ENCODE peak calls at places on chromosomes 11 and 22, in seven cellular contexts. One of them, this sample, is unnamed.

GRCh38 chr11:460331-461199 is 10.5 kb downstream of the PTDSS2 start:
- DNase-seq in spleen: peak; percentile 71
- DNase-seq in IMR-90: no peak
- DNase-seq in body of pancreas: no peak
- DNase-seq in CD8-positive, alpha-beta T cell: no peak
- DNase-seq in heart right ventricle: peak; percentile 47
- DNase-seq in PC-3: no peak
- DNase-seq in this sample: no peak

GRCh38 chr22:32339190-32340012 is 18.3 kb upstream of the RFPL3 start:
- DNase-seq in spleen: peak; percentile 54
- DNase-seq in IMR-90: no peak
- DNase-seq in body of pancreas: no peak
- DNase-seq in CD8-positive, alpha-beta T cell: no peak
- DNase-seq in heart right ventricle: no peak
- DNase-seq in PC-3: no peak
- DNase-seq in this sample: no peak

GRCh38 chr11:94671553-94672366 is 96.4 kb upstream of the AMOTL1 start:
- DNase-seq in spleen: no peak
- DNase-seq in IMR-90: no peak
- DNase-seq in body of pancreas: no peak
- DNase-seq in CD8-positive, alpha-beta T cell: no peak
- DNase-seq in heart right ventricle: no peak
- DNase-seq in PC-3: peak; percentile 66
- DNase-seq in this sample: no peak

GRCh38 chr22:34354071-34354817 is 434.0 kb upstream of the LARGE1 start:
- DNase-seq in spleen: no peak
- DNase-seq in IMR-90: no peak
- DNase-seq in body of pancreas: no peak
- DNase-seq in CD8-positive, alpha-beta T cell: no peak
- DNase-seq in heart right ventricle: no peak
- DNase-seq in PC-3: no peak
- DNase-seq in this sample: no peak

GRCh38 chr11:55942785-55943392 is 6.7 kb upstream of the OR5I1 start:
- DNase-seq in spleen: no peak
- DNase-seq in IMR-90: peak; percentile 7
- DNase-seq in body of pancreas: no peak
- DNase-seq in CD8-positive, alpha-beta T cell: no peak
- DNase-seq in heart right ventricle: no peak
- DNase-seq in PC-3: peak; percentile 77
- DNase-seq in this sample: no peak

GRCh38 chr11:131042041-131042390 is 125.7 kb upstream of the SNX19 start:
- DNase-seq in spleen: no peak
- DNase-seq in IMR-90: no peak
- DNase-seq in body of pancreas: no peak
- DNase-seq in CD8-positive, alpha-beta T cell: no peak
- DNase-seq in heart right ventricle: no peak
- DNase-seq in PC-3: peak; percentile 45
- DNase-seq in this sample: no peak

GRCh38 chr11:75269896-75270295 is 29.3 kb downstream of the TPBGL start:
- DNase-seq in spleen: peak; percentile 54
- DNase-seq in IMR-90: no peak
- DNase-seq in body of pancreas: no peak
- DNase-seq in CD8-positive, alpha-beta T cell: no peak
- DNase-seq in heart right ventricle: no peak
- DNase-seq in PC-3: no peak
- DNase-seq in this sample: no peak

GRCh38 chr11:110951609-110952008 is 239.4 kb upstream of the ARHGAP20 start:
- DNase-seq in spleen: no peak
- DNase-seq in IMR-90: no peak
- DNase-seq in body of pancreas: no peak
- DNase-seq in CD8-positive, alpha-beta T cell: no peak
- DNase-seq in heart right ventricle: no peak
- DNase-seq in PC-3: no peak
- DNase-seq in this sample: no peak

GRCh38 chr22:19759994-19760651 is 455 bp upstream of the TBX1 start:
- DNase-seq in spleen: no peak
- DNase-seq in IMR-90: no peak
- DNase-seq in body of pancreas: no peak
- DNase-seq in CD8-positive, alpha-beta T cell: no peak
- DNase-seq in heart right ventricle: no peak
- DNase-seq in PC-3: peak; percentile 2
- DNase-seq in this sample: no peak

GRCh38 chr22:19762315-19763140 is 1.9 kb downstream of the TBX1 start:
- DNase-seq in spleen: no peak
- DNase-seq in IMR-90: no peak
- DNase-seq in body of pancreas: no peak
- DNase-seq in CD8-positive, alpha-beta T cell: no peak
- DNase-seq in heart right ventricle: no peak
- DNase-seq in PC-3: no peak
- DNase-seq in this sample: no peak

GRCh38 chr22:19760652-19761002 is at the start of gene TBX1:
- DNase-seq in spleen: no peak
- DNase-seq in IMR-90: no peak
- DNase-seq in body of pancreas: no peak
- DNase-seq in CD8-positive, alpha-beta T cell: no peak
- DNase-seq in heart right ventricle: no peak
- DNase-seq in PC-3: peak; percentile 7
- DNase-seq in this sample: no peak

GRCh38 chr22:19761500-19762314 is 1.1 kb downstream of the TBX1 start:
- DNase-seq in spleen: no peak
- DNase-seq in IMR-90: no peak
- DNase-seq in body of pancreas: no peak
- DNase-seq in CD8-positive, alpha-beta T cell: no peak
- DNase-seq in heart right ventricle: no peak
- DNase-seq in PC-3: peak; percentile 43
- DNase-seq in this sample: no peak

DNA sequence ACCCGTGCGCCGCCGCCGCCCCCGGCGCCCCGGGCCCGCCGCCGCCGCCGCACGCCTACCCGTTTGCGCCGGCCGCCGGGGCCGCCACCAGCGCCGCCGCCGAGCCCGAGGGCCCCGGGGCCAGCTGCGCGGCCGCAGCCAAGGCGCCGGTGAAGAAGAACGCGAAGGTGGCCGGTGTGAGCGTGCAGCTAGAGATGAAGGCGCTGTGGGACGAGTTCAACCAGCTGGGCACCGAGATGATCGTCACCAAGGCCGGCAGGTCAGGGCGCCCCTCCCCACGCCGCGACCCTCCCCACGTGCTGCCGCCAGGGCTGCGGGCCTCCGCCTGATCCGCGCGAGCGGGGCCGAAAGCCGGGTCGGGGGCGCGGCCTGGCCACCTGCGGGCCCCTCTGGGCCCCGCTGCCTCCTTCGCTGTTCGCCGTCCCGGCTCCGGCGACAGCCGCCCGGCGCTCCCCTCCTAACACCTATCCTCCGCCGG is 483 bp downstream of the TBX1 start:
- DNase-seq in spleen: no peak
- DNase-seq in IMR-90: no peak
- DNase-seq in body of pancreas: no peak
- DNase-seq in CD8-positive, alpha-beta T cell: no peak
- DNase-seq in heart right ventricle: no peak
- DNase-seq in PC-3: no peak
- DNase-seq in this sample: no peak
- H3K27me3 ChIP-seq in spleen: peaks cover 9% of the 10 kb centered on the region
- H3K27me3 ChIP-seq in IMR-90: peaks cover 93% of the 10 kb centered on the region
- H3K27me3 ChIP-seq in body of pancreas: peaks cover 31% of the 10 kb centered on the region
- H3K27me3 ChIP-seq in CD8-positive, alpha-beta T cell: peaks cover 20% of the 10 kb centered on the region
- H3K27me3 ChIP-seq in heart right ventricle: peaks cover 81% of the 10 kb centered on the region
- H3K27me3 ChIP-seq in PC-3: no peaks in the 10 kb centered on the region
- H3K27me3 ChIP-seq in this sample: peaks cover 7% of the 10 kb centered on the region

GRCh38 chr11:62544521-62545436 is 1.8 kb downstream of the AHNAK start:
- DNase-seq in spleen: no peak
- DNase-seq in IMR-90: no peak
- DNase-seq in body of pancreas: no peak
- DNase-seq in CD8-positive, alpha-beta T cell: no peak
- DNase-seq in heart right ventricle: peak; percentile 48
- DNase-seq in PC-3: peak; percentile 50
- DNase-seq in this sample: no peak

GRCh38 chr11:62543680-62544444 is 2.7 kb downstream of the AHNAK start:
- DNase-seq in spleen: no peak
- DNase-seq in IMR-90: no peak
- DNase-seq in body of pancreas: no peak
- DNase-seq in CD8-positive, alpha-beta T cell: no peak
- DNase-seq in heart right ventricle: no peak
- DNase-seq in PC-3: peak; percentile 29
- DNase-seq in this sample: no peak

GRCh38 chr11:62546937-62547625 is 475 bp upstream of the AHNAK start:
- DNase-seq in spleen: no peak
- DNase-seq in IMR-90: peak; percentile 49
- DNase-seq in body of pancreas: no peak
- DNase-seq in CD8-positive, alpha-beta T cell: no peak
- DNase-seq in heart right ventricle: peak; percentile 39
- DNase-seq in PC-3: peak; percentile 77
- DNase-seq in this sample: no peak

GRCh38 chr11:62546244-62546936 is at the start of gene AHNAK:
- DNase-seq in spleen: peak; percentile 93
- DNase-seq in IMR-90: peak; percentile 52
- DNase-seq in body of pancreas: peak; percentile 84
- DNase-seq in CD8-positive, alpha-beta T cell: no peak
- DNase-seq in heart right ventricle: peak; percentile 91
- DNase-seq in PC-3: peak; percentile 75
- DNase-seq in this sample: no peak

DNA sequence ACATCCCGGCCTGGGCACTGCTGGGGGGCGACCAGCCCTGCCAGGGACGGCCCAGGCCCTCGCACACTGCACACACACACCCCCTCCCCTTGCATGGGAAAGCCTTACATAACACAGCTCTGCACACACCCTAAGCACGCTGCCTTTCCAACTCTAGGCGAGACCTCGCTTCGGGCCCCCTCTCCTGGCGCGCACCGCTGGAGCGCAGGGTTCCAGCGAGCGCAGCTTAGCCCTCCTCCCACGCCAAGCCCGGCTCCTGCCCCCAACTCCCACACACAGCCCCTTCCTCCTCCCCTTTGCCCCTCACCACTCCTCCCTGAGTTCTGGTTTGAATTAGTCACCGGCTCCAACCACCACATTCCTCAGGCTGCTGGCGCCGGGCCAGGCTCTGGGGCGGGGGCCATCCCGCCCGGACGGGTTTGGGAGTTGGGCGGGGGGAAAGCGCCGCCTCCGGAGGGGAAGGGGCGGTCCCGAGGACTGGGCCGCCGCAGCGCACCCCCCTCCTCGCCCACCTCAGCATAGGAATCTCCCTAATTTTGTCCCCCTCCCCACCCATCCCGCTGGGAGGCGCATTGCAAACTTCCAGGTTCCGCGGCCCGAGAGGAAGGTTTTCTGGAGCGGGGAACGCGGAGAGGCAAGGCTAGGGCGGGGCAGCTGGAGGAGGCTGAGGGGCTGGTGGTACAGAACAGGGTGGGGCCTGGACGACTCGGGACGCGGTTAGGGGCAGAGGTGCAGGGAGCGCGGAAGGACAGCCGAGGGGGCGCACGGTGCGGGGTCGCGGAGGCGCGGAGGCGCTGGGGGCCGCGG is 966 bp downstream of the AHNAK start:
- DNase-seq in spleen: peak; percentile 87
- DNase-seq in IMR-90: peak; percentile 93
- DNase-seq in body of pancreas: peak; percentile 91
- DNase-seq in CD8-positive, alpha-beta T cell: no peak
- DNase-seq in heart right ventricle: peak; percentile 97
- DNase-seq in PC-3: peak; percentile 99
- DNase-seq in this sample: peak; percentile 82
- TF ChIP-seq CTCF in spleen: no peak
- TF ChIP-seq CTCF in IMR-90: peak; percentile 16
- TF ChIP-seq CTCF in body of pancreas: no peak
- TF ChIP-seq CTCF in CD8-positive, alpha-beta T cell: no peak
- TF ChIP-seq CTCF in heart right ventricle: no peak
- TF ChIP-seq CTCF in PC-3: no peak
- TF ChIP-seq CTCF in this sample: no peak

GRCh38 chr22:46066691-46067090 is 83.6 kb upstream of the PPARA start:
- DNase-seq in spleen: peak; percentile 33
- DNase-seq in IMR-90: no peak
- DNase-seq in body of pancreas: peak; percentile 46
- DNase-seq in CD8-positive, alpha-beta T cell: no peak
- DNase-seq in heart right ventricle: peak; percentile 7
- DNase-seq in PC-3: peak; percentile 62
- DNase-seq in this sample: no peak
- H3K27me3 ChIP-seq in spleen: no peaks in the 10 kb centered on the region
- H3K27me3 ChIP-seq in IMR-90: no peaks in the 10 kb centered on the region
- H3K27me3 ChIP-seq in body of pancreas: no peaks in the 10 kb centered on the region
- H3K27me3 ChIP-seq in CD8-positive, alpha-beta T cell: no peaks in the 10 kb centered on the region
- H3K27me3 ChIP-seq in heart right ventricle: no peaks in the 10 kb centered on the region
- H3K27me3 ChIP-seq in PC-3: no peaks in the 10 kb centered on the region
- H3K27me3 ChIP-seq in this sample: no peaks in the 10 kb centered on the region

GRCh38 chr22:20174785-20175596 is 24.1 kb upstream of the CCDC188 start:
- DNase-seq in spleen: no peak
- DNase-seq in IMR-90: peak; percentile 9
- DNase-seq in body of pancreas: no peak
- DNase-seq in CD8-positive, alpha-beta T cell: no peak
- DNase-seq in heart right ventricle: no peak
- DNase-seq in PC-3: no peak
- DNase-seq in this sample: no peak
- TF ChIP-seq CTCF in spleen: peak; percentile 43
- TF ChIP-seq CTCF in IMR-90: peak; percentile 39
- TF ChIP-seq CTCF in body of pancreas: no peak
- TF ChIP-seq CTCF in CD8-positive, alpha-beta T cell: no peak
- TF ChIP-seq CTCF in heart right ventricle: peak; percentile 35
- TF ChIP-seq CTCF in PC-3: peak; percentile 31
- TF ChIP-seq CTCF in this sample: no peak

GRCh38 chr11:133776671-133777070 is 68.6 kb downstream of the SPATA19 start:
- DNase-seq in spleen: no peak
- DNase-seq in IMR-90: no peak
- DNase-seq in body of pancreas: no peak
- DNase-seq in CD8-positive, alpha-beta T cell: no peak
- DNase-seq in heart right ventricle: no peak
- DNase-seq in PC-3: no peak
- DNase-seq in this sample: no peak

GRCh38 chr11:133782116-133782725 is 63.1 kb downstream of the SPATA19 start:
- DNase-seq in spleen: no peak
- DNase-seq in IMR-90: no peak
- DNase-seq in body of pancreas: no peak
- DNase-seq in CD8-positive, alpha-beta T cell: no peak
- DNase-seq in heart right ventricle: no peak
- DNase-seq in PC-3: no peak
- DNase-seq in this sample: no peak

DNA sequence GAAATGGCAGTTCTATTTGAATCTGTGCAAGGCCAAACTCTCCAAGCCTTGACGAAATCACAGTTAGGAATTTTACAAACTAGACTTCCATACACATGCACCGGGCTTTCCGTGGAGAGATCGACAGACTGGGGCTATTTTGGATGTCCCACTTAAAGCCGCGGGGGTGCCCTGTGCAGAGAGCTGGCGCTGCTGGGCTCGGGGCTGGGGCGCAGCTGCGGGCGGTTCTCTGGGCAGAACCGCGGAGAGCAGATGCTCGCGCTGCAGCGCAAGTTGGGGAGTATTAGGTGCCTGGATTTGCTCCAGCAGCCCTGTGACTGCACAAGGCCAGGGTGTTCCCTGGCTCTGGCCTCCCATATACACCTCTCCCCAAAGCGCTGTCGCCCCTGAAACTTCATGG is 67.2 kb downstream of the SPATA19 start:
- DNase-seq in spleen: no peak
- DNase-seq in IMR-90: no peak
- DNase-seq in body of pancreas: no peak
- DNase-seq in CD8-positive, alpha-beta T cell: no peak
- DNase-seq in heart right ventricle: no peak
- DNase-seq in PC-3: no peak
- DNase-seq in this sample: no peak
- H3K27me3 ChIP-seq in spleen: no peaks in the 10 kb centered on the region
- H3K27me3 ChIP-seq in IMR-90: no peaks in the 10 kb centered on the region
- H3K27me3 ChIP-seq in body of pancreas: no peaks in the 10 kb centered on the region
- H3K27me3 ChIP-seq in CD8-positive, alpha-beta T cell: no peaks in the 10 kb centered on the region
- H3K27me3 ChIP-seq in heart right ventricle: peaks cover 5% of the 10 kb centered on the region
- H3K27me3 ChIP-seq in PC-3: peaks cover 8% of the 10 kb centered on the region
- H3K27me3 ChIP-seq in this sample: no peaks in the 10 kb centered on the region

GRCh38 chr11:73931039-73931645 is 19.7 kb upstream of the DNAJB13 start:
- DNase-seq in spleen: no peak
- DNase-seq in IMR-90: peak; percentile 84
- DNase-seq in body of pancreas: peak; percentile 36
- DNase-seq in CD8-positive, alpha-beta T cell: no peak
- DNase-seq in heart right ventricle: no peak
- DNase-seq in PC-3: peak; percentile 85
- DNase-seq in this sample: no peak
- TF ChIP-seq CTCF in spleen: no peak
- TF ChIP-seq CTCF in IMR-90: peak; percentile 64
- TF ChIP-seq CTCF in body of pancreas: no peak
- TF ChIP-seq CTCF in CD8-positive, alpha-beta T cell: no peak
- TF ChIP-seq CTCF in heart right ventricle: peak; percentile 41
- TF ChIP-seq CTCF in PC-3: peak; percentile 76
- TF ChIP-seq CTCF in this sample: no peak

This sample was measured in thoracic aorta.